ENCODE peak calls at places on chromosomes 16 and 17, in four cellular contexts. One of them, this sample, is unnamed.

GRCh38 chr17:49746791-49747490 is 17.0 kb downstream of the FAM117A start:
- DNase-seq in AG08395: no peak
- DNase-seq in left lung: no peak
- DNase-seq in T-helper 2 cell: peak
- DNase-seq in this sample: no peak

GRCh38 chr16:28166394-28167208 is 45.2 kb downstream of the XPO6 start:
- DNase-seq in AG08395: no peak
- DNase-seq in left lung: no peak
- DNase-seq in T-helper 2 cell: peak
- DNase-seq in this sample: no peak

GRCh38 chr16:82118749-82119148 is 51.3 kb downstream of the MPHOSPH6 start:
- DNase-seq in left lung: no peak
- DNase-seq in T-helper 2 cell: no peak
- DNase-seq in AG08395: no peak
- DNase-seq in this sample: no peak

GRCh38 chr17:83189673-83190385 is 110.4 kb downstream of the METRNL start:
- DNase-seq in AG08395: peak
- DNase-seq in T-helper 2 cell: no peak
- DNase-seq in left lung: peak
- DNase-seq in this sample: no peak

GRCh38 chr17:32836527-32836926 is 40.4 kb downstream of the MYO1D start:
- DNase-seq in T-helper 2 cell: no peak
- DNase-seq in left lung: no peak
- DNase-seq in AG08395: no peak
- DNase-seq in this sample: no peak

GRCh38 chr16:88455610-88456355 is 2.7 kb downstream of the ZFPM1 start:
- DNase-seq in left lung: no peak
- DNase-seq in T-helper 2 cell: peak
- DNase-seq in AG08395: peak
- DNase-seq in this sample: peak

GRCh38 chr17:1455291-1455747 is 713 bp downstream of the CRK start:
- DNase-seq in left lung: peak
- DNase-seq in T-helper 2 cell: peak
- DNase-seq in AG08395: peak
- DNase-seq in this sample: no peak

GRCh38 chr17:15257316-15257925 is 7.7 kb downstream of the PMP22 start:
- DNase-seq in T-helper 2 cell: peak
- DNase-seq in AG08395: peak
- DNase-seq in left lung: peak
- DNase-seq in this sample: peak

GRCh38 chr17:17538417-17539391 is 42.5 kb upstream of the RASD1 start:
- DNase-seq in T-helper 2 cell: no peak
- DNase-seq in left lung: peak
- DNase-seq in AG08395: no peak
- DNase-seq in this sample: no peak

GRCh38 chr16:9013508-9013864 is 49.8 kb upstream of the USP7 start:
- DNase-seq in left lung: no peak
- DNase-seq in AG08395: no peak
- DNase-seq in T-helper 2 cell: no peak
- DNase-seq in this sample: no peak

GRCh38 chr17:74521701-74522201 is 9.5 kb downstream of the CD300LB start:
- DNase-seq in T-helper 2 cell: no peak
- DNase-seq in AG08395: no peak
- DNase-seq in left lung: no peak
- DNase-seq in this sample: no peak

GRCh38 chr16:22693670-22694340 is 120.2 kb upstream of the HS3ST2 start:
- DNase-seq in T-helper 2 cell: no peak
- DNase-seq in AG08395: no peak
- DNase-seq in left lung: no peak
- DNase-seq in this sample: no peak

GRCh38 chr17:21524211-21524591 is 148.0 kb downstream of the KCNJ12 start:
- DNase-seq in left lung: no peak
- DNase-seq in T-helper 2 cell: no peak
- DNase-seq in AG08395: no peak
- DNase-seq in this sample: no peak